ENCODE peak calls at places on chromosomes 1 and 21, in four cellular contexts. E, A, R and Y are unnamed samples.

GRCh38 chr1:192538407-192539311 is 36.9 kb upstream of the RGS1 start:
- DNase-seq in E (peak; percentile 40), A (no peak), R (no peak), Y (no peak)

GRCh38 chr1:30665621-30666020 is 57.8 kb downstream of the MATN1 start:
- DNase-seq in E (no peak), A (no peak), R (no peak), Y (no peak)

GRCh38 chr1:19648689-19649088 is 4.6 kb downstream of the NBL1 start:
- DNase-seq in E (peak; percentile 31), A (no peak), R (no peak), Y (no peak)

GRCh38 chr1:18651727-18652126 is 21.1 kb downstream of the PAX7 start:
- DNase-seq in E (no peak), A (no peak), R (no peak), Y (no peak)

GRCh38 chr1:244989813-244990212 is 125.5 kb upstream of the HNRNPU start:
- DNase-seq in E (peak; percentile 73), A (peak; percentile 48), R (no peak), Y (peak; percentile 51)

GRCh38 chr1:182175340-182176068 is 114.0 kb upstream of the ZNF648 start:
- DNase-seq in E (no peak), A (peak; percentile 70), R (no peak), Y (peak; percentile 79)

GRCh38 chr1:100009458-100009857 is 39.7 kb downstream of the SLC35A3 start:
- DNase-seq in E (peak; percentile 59), A (peak; percentile 29), R (no peak), Y (peak; percentile 36)

GRCh38 chr1:164184273-164184672 is 374.7 kb upstream of the PBX1 start:
- DNase-seq in E (no peak), A (no peak), R (no peak), Y (peak; percentile 5)

GRCh38 chr1:109357673-109358072 is 40.0 kb downstream of the SORT1 start:
- DNase-seq in E (peak; percentile 48), A (no peak), R (no peak), Y (no peak)

GRCh38 chr1:86748622-86749373 is 44.4 kb downstream of the SH3GLB1 start:
- DNase-seq in E (no peak), A (no peak), R (no peak), Y (no peak)

GRCh38 chr1:164983023-164983650 is 373.4 kb downstream of the LMX1A start:
- DNase-seq in E (no peak), A (peak; percentile 1), R (no peak), Y (no peak)

GRCh38 chr1:46133181-46133658 is 791 bp upstream of the PIK3R3 start:
- DNase-seq in E (no peak), A (no peak), R (no peak), Y (no peak)

GRCh38 chr1:112544753-112545152 is 36.0 kb downstream of the WNT2B start:
- DNase-seq in E (peak; percentile 94), A (no peak), R (no peak), Y (peak; percentile 9)

GRCh38 chr1:103056423-103056822 is 51.9 kb downstream of the COL11A1 start:
- DNase-seq in E (peak; percentile 93), A (no peak), R (no peak), Y (no peak)

GRCh38 chr1:178774263-178774662 is 49.2 kb downstream of the RALGPS2 start:
- DNase-seq in E (peak; percentile 25), A (peak; percentile 14), R (no peak), Y (no peak)

GRCh38 chr1:15617874-15618684 is 821 bp downstream of the DDI2 start:
- DNase-seq in E (peak; percentile 28), A (peak; percentile 24), R (no peak), Y (peak; percentile 74)

GRCh38 chr1:24586970-24587820 is 31.3 kb downstream of the NCMAP start:
- DNase-seq in E (peak; percentile 62), A (peak; percentile 43), R (peak; percentile 11), Y (peak; percentile 39)

GRCh38 chr1:184300446-184300845 is 86.4 kb upstream of the C1orf21 start:
- DNase-seq in E (peak; percentile 69), A (peak; percentile 53), R (no peak), Y (no peak)

GRCh38 chr1:113660053-113660452 is 99.2 kb downstream of the PHTF1 start:
- DNase-seq in E (no peak), A (no peak), R (no peak), Y (no peak)

GRCh38 chr21:34276711-34277425 is 86.9 kb upstream of the KCNE2 start:
- DNase-seq in E (peak; percentile 4), A (peak; percentile 60), R (peak; percentile 18), Y (peak; percentile 17)

GRCh38 chr1:94063379-94063778 is 57.6 kb downstream of the ABCA4 start:
- DNase-seq in E (peak; percentile 79), A (no peak), R (no peak), Y (no peak)

GRCh38 chr1:66251521-66251920 is 282.4 kb upstream of the SGIP1 start:
- DNase-seq in E (peak; percentile 29), A (peak; percentile 75), R (no peak), Y (peak; percentile 41)

GRCh38 chr1:158035976-158036583 is 42.6 kb downstream of the KIRREL1 start:
- DNase-seq in E (peak; percentile 57), A (no peak), R (no peak), Y (peak; percentile 24)

GRCh38 chr1:39672551-39672947 is 642 bp upstream of the NT5C1A start:
- DNase-seq in E (no peak), A (no peak), R (no peak), Y (no peak)

GRCh38 chr1:185157599-185158469 is 867 bp downstream of the SWT1 start:
- DNase-seq in E (peak; percentile 21), A (no peak), R (no peak), Y (peak; percentile 3)

GRCh38 chr1:9852410-9853301 is 28.9 kb upstream of the CLSTN1 start:
- DNase-seq in E (peak; percentile 78), A (peak; percentile 23), R (no peak), Y (peak; percentile 80)

GRCh38 chr1:76494807-76495206 is 372.5 kb upstream of the ST6GALNAC5 start:
- DNase-seq in E (peak; percentile 54), A (no peak), R (no peak), Y (peak; percentile 12)

GRCh38 chr1:158049867-158050266 is 56.4 kb downstream of the KIRREL1 start:
- DNase-seq in E (no peak), A (no peak), R (no peak), Y (no peak)

GRCh38 chr1:224632381-224632871 is 16.3 kb downstream of the CNIH3 start:
- DNase-seq in E (peak; percentile 86), A (peak; percentile 92), R (no peak), Y (no peak)

GRCh38 chr1:232732344-232732910 is 72.8 kb upstream of the MAP10 start:
- DNase-seq in E (no peak), A (no peak), R (no peak), Y (no peak)

GRCh38 chr21:39647476-39647875 is 34.7 kb downstream of the B3GALT5 start:
- DNase-seq in E (peak; percentile 94), A (peak; percentile 92), R (no peak), Y (no peak)

GRCh38 chr1:216224233-216224632 is 199.0 kb downstream of the USH2A start:
- DNase-seq in E (no peak), A (no peak), R (no peak), Y (no peak)

GRCh38 chr1:207860531-207860930 is 50.4 kb downstream of the CD34 start:
- DNase-seq in E (no peak), A (no peak), R (no peak), Y (no peak)

GRCh38 chr1:101365881-101366280 is 129.1 kb downstream of the S1PR1 start:
- DNase-seq in E (no peak), A (no peak), R (no peak), Y (no peak)

GRCh38 chr1:184590163-184590750 is 164.4 kb downstream of the EDEM3 start:
- DNase-seq in E (no peak), A (no peak), R (no peak), Y (peak; percentile 76)